ENCODE peak calls at places on chromosomes 12 and 14, in six cellular contexts. I is CD4-positive, alpha-beta memory T cell; Z is stimulated activated CD4-positive, alpha-beta T cell treated with anti-CD3 and anti-CD28 coated beads, Interleukin-1b, Interleukin-23, amount 100 ng/mL, for 1 hour; O is gastrocnemius medialis; N is NCI-H1436 treated with DMSO at 0.1 percent for 48 hours; E is T follicular helper cell. F is an unnamed sample.

GRCh38 chr12:48000878-48001321 is 3.4 kb downstream of the COL2A1 start:
- DNase-seq in I (no peak), Z (no peak), O (no peak), N (no peak), E (no peak), F (no peak)

GRCh38 chr14:26528415-26529182 is 69.2 kb downstream of the NOVA1 start:
- DNase-seq in I (no peak), Z (no peak), O (peak; percentile 19), N (no peak), E (no peak), F (no peak)

GRCh38 chr14:31418440-31418839 is 1.9 kb downstream of the HEATR5A start:
- DNase-seq in I (no peak), Z (no peak), O (no peak), N (no peak), E (no peak), F (no peak)

GRCh38 chr12:59046763-59047534 is 126.6 kb upstream of the LRIG3 start:
- DNase-seq in I (no peak), Z (no peak), O (no peak), N (no peak), E (no peak), F (no peak)

GRCh38 chr12:26630546-26631027 is 202.4 kb downstream of the ITPR2 start:
- DNase-seq in I (no peak), Z (no peak), O (no peak), N (no peak), E (no peak), F (no peak)

GRCh38 chr14:45003924-45004323 is 41.9 kb downstream of the TOGARAM1 start:
- DNase-seq in I (no peak), Z (no peak), O (no peak), N (no peak), E (no peak), F (no peak)

GRCh38 chr14:61151276-61151675 is 129.9 kb downstream of the TMEM30B start:
- DNase-seq in I (no peak), Z (no peak), O (no peak), N (no peak), E (no peak), F (no peak)

GRCh38 chr14:63949696-63950095 is 96.9 kb downstream of the SYNE2 start:
- DNase-seq in I (no peak), Z (no peak), O (no peak), N (no peak), E (no peak), F (no peak)

GRCh38 chr14:104143071-104143470 is 4.7 kb downstream of the KIF26A start:
- DNase-seq in I (no peak), Z (no peak), O (no peak), N (no peak), E (no peak), F (no peak)

GRCh38 chr14:64507376-64508156 is 3.0 kb downstream of the ZBTB1 start:
- DNase-seq in I (no peak), Z (no peak), O (peak; percentile 35), N (no peak), E (no peak), F (no peak)

GRCh38 chr12:13952096-13952495 is 29.3 kb downstream of the GRIN2B start:
- DNase-seq in I (no peak), Z (no peak), O (no peak), N (no peak), E (no peak), F (no peak)

GRCh38 chr12:40351976-40352375 is 127.2 kb downstream of the LRRK2 start:
- DNase-seq in I (no peak), Z (no peak), O (no peak), N (no peak), E (no peak), F (no peak)

GRCh38 chr12:118778077-118778476 is 203.3 kb upstream of the SRRM4 start:
- DNase-seq in I (no peak), Z (no peak), O (no peak), N (no peak), E (no peak), F (no peak)

GRCh38 chr12:2389079-2389790 is 336.4 kb downstream of the CACNA1C start:
- DNase-seq in I (no peak), Z (no peak), O (no peak), N (no peak), E (no peak), F (no peak)

GRCh38 chr14:61609143-61609851 is 86.0 kb upstream of the HIF1A start:
- DNase-seq in I (no peak), Z (no peak), O (no peak), N (no peak), E (no peak), F (no peak)

GRCh38 chr14:67570453-67570852 is 29.6 kb downstream of the PIGH start:
- DNase-seq in I (no peak), Z (no peak), O (no peak), N (no peak), E (no peak), F (no peak)

GRCh38 chr14:51294951-51295350 is 54.9 kb downstream of the TMX1 start:
- DNase-seq in I (no peak), Z (no peak), O (no peak), N (no peak), E (no peak), F (no peak)